ENCODE peak calls at places on chromosomes 6 and 20, in seven cellular contexts. D, H, Y, N, K, M and L are unnamed samples.

GRCh38 chr6:45663181-45664180 is 285.7 kb upstream of the SUPT3H start:
- DNase-seq in D (no peak), H (no peak), Y (peak; percentile 80), N (no peak), K (no peak), M (peak; percentile 44), L (peak; percentile 73)

GRCh38 chr20:8858181-8858794 is 210.6 kb upstream of the PLCB4 start:
- DNase-seq in D (no peak), H (no peak), Y (no peak), N (peak; percentile 36), K (no peak), M (no peak), L (no peak)

GRCh38 chr6:125812394-125813231 is 21.9 kb downstream of the NCOA7 start:
- DNase-seq in D (peak; percentile 52), H (no peak), Y (no peak), N (no peak), K (no peak), M (peak; percentile 43), L (no peak)

GRCh38 chr6:2809015-2809414 is 32.6 kb downstream of the SERPINB1 start:
- DNase-seq in D (no peak), H (no peak), Y (no peak), N (no peak), K (no peak), M (no peak), L (no peak)

GRCh38 chr20:32875673-32876072 is 16.9 kb downstream of the EFCAB8 start:
- DNase-seq in D (no peak), H (no peak), Y (no peak), N (no peak), K (no peak), M (no peak), L (no peak)

GRCh38 chr20:63268671-63269439 is 3.8 kb upstream of the ARFGAP1 start:
- DNase-seq in D (no peak), H (no peak), Y (peak; percentile 45), N (no peak), K (no peak), M (no peak), L (no peak)

GRCh38 chr6:84731901-84732300 is 32.5 kb downstream of the TBX18 start:
- DNase-seq in D (no peak), H (no peak), Y (no peak), N (no peak), K (no peak), M (no peak), L (no peak)

GRCh38 chr6:97969065-97969464 is 686.0 kb upstream of the MMS22L start:
- DNase-seq in D (no peak), H (no peak), Y (peak; percentile 60), N (no peak), K (no peak), M (no peak), L (no peak)

GRCh38 chr6:93105017-93105416 is 314.3 kb downstream of the EPHA7 start:
- DNase-seq in D (peak; percentile 11), H (no peak), Y (no peak), N (no peak), K (no peak), M (peak; percentile 35), L (no peak)

GRCh38 chr6:75501756-75502155 is 8.2 kb upstream of the FILIP1 start:
- DNase-seq in D (no peak), H (no peak), Y (no peak), N (no peak), K (no peak), M (no peak), L (no peak)

GRCh38 chr6:140071115-140071514 is 696.7 kb upstream of the CITED2 start:
- DNase-seq in D (peak; percentile 52), H (no peak), Y (no peak), N (peak; percentile 24), K (no peak), M (peak; percentile 14), L (no peak)

GRCh38 chr20:31440012-31440659 is at the start of gene DEFB123:
- DNase-seq in D (no peak), H (no peak), Y (peak; percentile 60), N (no peak), K (no peak), M (no peak), L (no peak)

GRCh38 chr6:165692106-165692653 is 29.1 kb upstream of the PDE10A start:
- DNase-seq in D (no peak), H (no peak), Y (no peak), N (no peak), K (no peak), M (no peak), L (no peak)

GRCh38 chr20:3768342-3769130 is 983 bp upstream of the ADISSP start:
- DNase-seq in D (peak; percentile 76), H (peak; percentile 88), Y (peak; percentile 89), N (peak; percentile 91), K (peak; percentile 70), M (peak; percentile 87), L (peak; percentile 94)

GRCh38 chr6:34079899-34080298 is 66.0 kb downstream of the GRM4 start:
- DNase-seq in D (no peak), H (no peak), Y (no peak), N (no peak), K (no peak), M (no peak), L (no peak)

GRCh38 chr20:18654448-18654773 is 66.6 kb downstream of the DTD1 start:
- DNase-seq in D (no peak), H (no peak), Y (no peak), N (no peak), K (no peak), M (no peak), L (no peak)

GRCh38 chr6:128963561-128963960 is 80.6 kb downstream of the LAMA2 start:
- DNase-seq in D (no peak), H (no peak), Y (no peak), N (no peak), K (no peak), M (no peak), L (no peak)

GRCh38 chr20:59525500-59526241 is 78.7 kb upstream of the PHACTR3 start:
- DNase-seq in D (peak; percentile 70), H (peak; percentile 26), Y (peak; percentile 90), N (peak; percentile 83), K (peak; percentile 40), M (peak; percentile 80), L (peak; percentile 84)

GRCh38 chr20:45104786-45105185 is 3.9 kb upstream of the KCNS1 start:
- DNase-seq in D (peak; percentile 92), H (no peak), Y (no peak), N (no peak), K (no peak), M (no peak), L (no peak)

DNA sequence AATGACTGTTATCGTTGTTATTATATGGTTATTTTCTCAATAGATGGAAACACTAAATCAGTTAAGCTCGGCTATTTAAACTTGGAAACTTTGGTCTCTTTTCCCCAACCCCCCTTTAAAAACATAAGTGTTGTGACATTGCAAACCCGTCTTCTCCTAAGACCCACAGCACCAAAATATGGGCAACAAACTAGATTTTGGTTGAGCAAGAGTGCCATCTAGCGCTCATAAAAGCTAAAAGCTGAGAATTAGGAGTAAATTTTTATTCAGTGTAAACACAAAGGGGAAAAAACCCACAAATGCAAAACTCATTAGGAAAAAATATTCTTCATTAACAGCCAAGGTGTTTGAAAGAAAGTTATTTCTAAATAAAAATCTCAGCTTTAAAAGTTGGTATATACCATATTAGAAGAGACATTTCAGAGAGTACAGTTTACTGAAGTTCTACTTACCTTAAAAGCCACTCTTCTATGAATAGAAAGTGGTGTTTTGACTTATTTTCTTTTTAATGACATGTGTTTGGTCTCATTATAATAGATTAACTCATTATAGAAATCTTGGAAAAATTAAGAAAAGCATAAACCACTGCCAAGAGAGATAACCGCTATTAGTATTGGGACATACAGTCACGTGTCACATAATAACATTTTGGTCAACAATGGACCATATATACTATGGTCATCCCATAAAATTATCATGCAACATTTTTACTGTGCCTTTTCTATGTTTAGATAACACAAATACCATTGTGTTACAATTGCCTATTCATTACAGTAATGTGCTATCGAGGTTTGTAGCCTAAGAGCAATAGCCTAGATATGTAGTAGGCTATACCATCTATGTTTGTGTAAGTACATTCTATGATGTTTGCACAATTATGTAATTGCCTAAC is 21.1 kb downstream of the SESN1 start:
- DNase-seq in D (peak; percentile 74), H (peak; percentile 82), Y (peak; percentile 86), N (peak; percentile 55), K (peak; percentile 78), M (peak; percentile 77), L (peak; percentile 83)
- TF ChIP-seq EZH2phosphoT487 in D (no peak), H (no peak), Y (no peak), N (no peak), K (no peak), M (no peak), L (no peak)

DNA sequence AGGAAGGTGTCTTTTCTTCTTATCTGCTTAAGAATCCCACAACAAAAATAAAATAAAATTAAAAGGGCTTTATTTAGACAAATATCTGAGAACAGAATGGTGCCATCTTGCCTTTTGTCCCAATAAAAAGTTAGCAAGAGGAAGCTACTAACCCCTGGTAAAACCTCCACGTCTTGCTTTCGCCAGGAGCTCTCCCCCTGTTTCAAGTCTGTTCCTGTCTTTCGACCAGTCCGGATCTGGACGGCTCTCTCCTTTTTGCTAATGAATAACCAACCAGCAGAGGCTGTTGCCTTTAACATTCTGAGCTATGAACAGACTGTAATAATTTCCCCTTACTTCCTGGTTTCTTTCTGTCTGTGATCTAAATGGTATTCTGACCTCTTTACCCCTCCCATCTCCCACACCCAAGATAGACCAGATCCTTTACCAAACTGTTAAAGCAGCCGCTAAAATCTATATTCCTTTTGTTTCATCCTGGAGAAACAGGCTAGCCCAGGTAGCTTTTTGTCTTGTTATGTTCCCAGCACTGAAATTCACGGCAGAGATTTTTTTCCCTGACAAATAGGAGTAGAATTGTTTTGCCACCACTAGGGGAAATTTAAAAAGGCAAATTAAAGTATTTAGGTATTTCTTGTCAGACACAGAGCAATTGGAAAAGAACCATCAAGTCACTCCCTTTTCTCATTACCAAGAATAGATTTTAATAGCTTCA is at the start of gene FRK:
- DNase-seq in D (peak; percentile 64), H (no peak), Y (peak; percentile 49), N (no peak), K (peak; percentile 32), M (peak; percentile 78), L (no peak)
- TF ChIP-seq CTCF in D (peak; percentile 55), H (no peak), Y (peak; percentile 45), N (peak; percentile 34), K (peak; percentile 46), M (peak; percentile 47), L (no peak)

GRCh38 chr6:170308761-170309160 is 2.2 kb downstream of the FAM120B start:
- DNase-seq in D (no peak), H (no peak), Y (no peak), N (no peak), K (no peak), M (no peak), L (peak; percentile 52)
- H4K20me1 ChIP-seq in D (no peaks in the 10 kb centered on the region), H (peaks cover 28% of the 10 kb centered on the region), Y (peaks cover 5% of the 10 kb centered on the region), N (peaks cover 49% of the 10 kb centered on the region), K (no peaks in the 10 kb centered on the region), M (peaks cover 59% of the 10 kb centered on the region), L (peaks cover 61% of the 10 kb centered on the region)

GRCh38 chr6:6633898-6634734 is 45.6 kb downstream of the LY86 start:
- DNase-seq in D (no peak), H (no peak), Y (no peak), N (no peak), K (no peak), M (no peak), L (no peak)

GRCh38 chr6:6631053-6631452 is 42.5 kb downstream of the LY86 start:
- DNase-seq in D (no peak), H (no peak), Y (no peak), N (peak; percentile 31), K (no peak), M (no peak), L (no peak)

GRCh38 chr6:6634735-6635075 is 46.2 kb downstream of the LY86 start:
- DNase-seq in D (no peak), H (no peak), Y (no peak), N (no peak), K (no peak), M (no peak), L (no peak)

GRCh38 chr6:6629416-6629815 is 40.9 kb downstream of the LY86 start:
- DNase-seq in D (peak; percentile 38), H (no peak), Y (no peak), N (no peak), K (no peak), M (no peak), L (no peak)

GRCh38 chr6:6631526-6632276 is 43.2 kb downstream of the LY86 start:
- DNase-seq in D (peak; percentile 14), H (no peak), Y (no peak), N (no peak), K (no peak), M (no peak), L (no peak)
- TF ChIP-seq EZH2phosphoT487 in D (no peak), H (no peak), Y (no peak), N (no peak), K (no peak), M (no peak), L (no peak)